ENCODE peak calls at places on chromosomes 6 and 20, in four cellular contexts. G, R, X and N are unnamed samples.

GRCh38 chr6:26089272-26089671 is 2.0 kb downstream of the HFE start:
- DNase-seq in G (no peak), R (no peak), X (no peak), N (no peak)

GRCh38 chr6:90846824-90847223 is 260.0 kb upstream of the MAP3K7 start:
- DNase-seq in G (no peak), R (no peak), X (no peak), N (no peak)

GRCh38 chr6:134795696-134796095 is 154.2 kb downstream of the ALDH8A1 start:
- DNase-seq in G (no peak), R (no peak), X (no peak), N (no peak)

GRCh38 chr6:13550656-13551055 is 23.7 kb upstream of the SIRT5 start:
- DNase-seq in G (no peak), R (no peak), X (no peak), N (no peak)

GRCh38 chr6:37894585-37894984 is 75.1 kb downstream of the ZFAND3 start:
- DNase-seq in G (no peak), R (no peak), X (no peak), N (no peak)

GRCh38 chr20:50712771-50713676 is 18.4 kb upstream of the PARD6B start:
- DNase-seq in G (no peak), R (no peak), X (no peak), N (no peak)

GRCh38 chr20:11502668-11503067 is 415.0 kb upstream of the BTBD3 start:
- DNase-seq in G (no peak), R (no peak), X (no peak), N (no peak)

GRCh38 chr6:37860226-37860839 is 40.8 kb downstream of the ZFAND3 start:
- DNase-seq in G (no peak), R (peak; percentile 53), X (no peak), N (peak; percentile 31)

GRCh38 chr6:1406306-1407058 is 17.1 kb downstream of the FOXF2 start:
- DNase-seq in G (no peak), R (no peak), X (no peak), N (no peak)

GRCh38 chr6:139124887-139125672 is 9.8 kb upstream of the HECA start:
- DNase-seq in G (peak; percentile 54), R (peak; percentile 61), X (no peak), N (peak; percentile 39)

GRCh38 chr6:24431045-24431451 is 28.3 kb downstream of the MRS2 start:
- DNase-seq in G (no peak), R (peak; percentile 65), X (no peak), N (peak; percentile 66)

GRCh38 chr6:141734441-141734840 is 398.3 kb upstream of the GJE1 start:
- DNase-seq in G (no peak), R (no peak), X (no peak), N (no peak)

GRCh38 chr6:13511913-13512717 is 24.7 kb upstream of the GFOD1 start:
- DNase-seq in G (no peak), R (no peak), X (peak; percentile 44), N (no peak)

GRCh38 chr20:54257090-54257816 is 49.4 kb downstream of the PFDN4 start:
- DNase-seq in G (no peak), R (no peak), X (no peak), N (no peak)

GRCh38 chr20:22684763-22685443 is 100.5 kb upstream of the FOXA2 start:
- DNase-seq in G (no peak), R (no peak), X (no peak), N (no peak)

GRCh38 chr20:36573798-36574277 is 441 bp downstream of the TGIF2 start:
- DNase-seq in G (no peak), R (peak; percentile 48), X (no peak), N (peak; percentile 73)

GRCh38 chr20:50611128-50611810 is 80.1 kb downstream of the RIPOR3 start:
- DNase-seq in G (no peak), R (no peak), X (no peak), N (no peak)

GRCh38 chr6:53827485-53827884 is 32.7 kb downstream of the LRRC1 start:
- DNase-seq in G (no peak), R (no peak), X (no peak), N (no peak)

GRCh38 chr20:25273046-25273445 is 25.2 kb downstream of the PYGB start:
- DNase-seq in G (no peak), R (no peak), X (peak; percentile 37), N (no peak)

GRCh38 chr20:10605547-10606195 is 68.1 kb downstream of the JAG1 start:
- DNase-seq in G (no peak), R (no peak), X (no peak), N (no peak)

GRCh38 chr20:36932476-36933426 is 18.8 kb downstream of the SAMHD1 start:
- DNase-seq in G (no peak), R (peak; percentile 76), X (no peak), N (no peak)

GRCh38 chr20:31542963-31543362 is 28.7 kb downstream of the HM13 start:
- DNase-seq in G (no peak), R (no peak), X (no peak), N (no peak)

GRCh38 chr6:167255918-167256553 is 35.1 kb upstream of the UNC93A start:
- DNase-seq in G (no peak), R (no peak), X (peak; percentile 49), N (no peak)

GRCh38 chr6:109308018-109308492 is 74.2 kb downstream of the CD164 start:
- DNase-seq in G (no peak), R (peak; percentile 31), X (no peak), N (no peak)

GRCh38 chr6:44925100-44925739 is 402.9 kb upstream of the RUNX2 start:
- DNase-seq in G (peak; percentile 13), R (peak; percentile 44), X (no peak), N (peak; percentile 27)

GRCh38 chr6:30810813-30811329 is 66.5 kb upstream of the IER3 start:
- DNase-seq in G (peak; percentile 92), R (no peak), X (no peak), N (no peak)

DNA sequence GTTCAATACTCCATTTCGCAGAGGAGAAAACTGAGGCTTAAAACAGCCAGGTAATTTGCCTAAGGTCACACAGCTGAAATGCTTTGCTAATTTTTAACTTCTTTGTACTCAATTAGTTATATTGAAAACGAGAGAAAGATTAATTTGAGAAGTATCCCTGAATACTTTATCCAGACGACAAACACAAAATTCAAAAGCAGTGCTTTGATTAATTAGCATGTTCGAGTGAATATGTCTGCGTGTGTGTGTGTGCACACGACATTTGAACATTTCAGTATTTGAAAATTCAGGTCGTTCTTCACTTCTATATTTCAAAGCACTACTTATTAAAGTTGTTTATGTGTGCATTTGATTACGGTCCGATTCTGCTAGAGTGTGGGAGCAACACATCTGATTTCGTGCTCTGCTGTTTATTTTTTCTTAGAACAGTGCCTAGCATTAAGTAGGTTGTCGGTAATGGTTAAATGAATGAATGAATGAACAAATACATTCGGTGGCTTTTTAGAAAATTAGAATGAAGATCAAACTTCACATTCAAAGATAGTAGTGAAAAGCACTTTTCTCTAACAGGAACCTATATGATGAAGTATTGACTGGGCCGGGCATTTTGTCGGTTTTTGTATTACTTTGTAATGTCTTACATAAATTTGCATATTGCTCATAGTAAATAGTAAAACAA is 36.9 kb upstream of the SYNCRIP start:
- DNase-seq in G (no peak), R (no peak), X (no peak), N (no peak)
- TF ChIP-seq MAX in G (no peak), R (no peak), X (no peak), N (no peak)

GRCh38 chr6:169101036-169101805 is 152.4 kb downstream of the THBS2 start:
- DNase-seq in G (no peak), R (no peak), X (no peak), N (no peak)
- TF ChIP-seq TCF12 in G (no peak), R (no peak), X (no peak), N (peak; percentile 9)

GRCh38 chr20:62305149-62305764 is 2.5 kb downstream of the ADRM1 start:
- DNase-seq in G (no peak), R (peak; percentile 61), X (no peak), N (no peak)
- TF ChIP-seq MAX in G (no peak), R (peak; percentile 93), X (no peak), N (no peak)

GRCh38 chr6:169782966-169783760 is 31.7 kb downstream of the ERMARD start:
- DNase-seq in G (no peak), R (no peak), X (peak; percentile 33), N (no peak)

GRCh38 chr6:169783971-169784930 is 32.8 kb downstream of the ERMARD start:
- DNase-seq in G (no peak), R (no peak), X (peak; percentile 32), N (no peak)

GRCh38 chr6:169786349-169786748 is 34.9 kb downstream of the ERMARD start:
- DNase-seq in G (no peak), R (no peak), X (peak; percentile 38), N (no peak)

GRCh38 chr6:169785566-169785965 is 34.1 kb downstream of the ERMARD start:
- DNase-seq in G (no peak), R (no peak), X (no peak), N (no peak)

GRCh38 chr6:169784941-169785340 is 33.5 kb downstream of the ERMARD start:
- DNase-seq in G (no peak), R (no peak), X (peak; percentile 13), N (no peak)
- TF ChIP-seq TCF12 in G (no peak), R (no peak), X (no peak), N (no peak)

GRCh38 chr20:13342469-13343242 is 121.6 kb downstream of the ISM1 start:
- DNase-seq in G (no peak), R (no peak), X (no peak), N (no peak)
- TF ChIP-seq MAX in G (no peak), R (no peak), X (no peak), N (no peak)

DNA sequence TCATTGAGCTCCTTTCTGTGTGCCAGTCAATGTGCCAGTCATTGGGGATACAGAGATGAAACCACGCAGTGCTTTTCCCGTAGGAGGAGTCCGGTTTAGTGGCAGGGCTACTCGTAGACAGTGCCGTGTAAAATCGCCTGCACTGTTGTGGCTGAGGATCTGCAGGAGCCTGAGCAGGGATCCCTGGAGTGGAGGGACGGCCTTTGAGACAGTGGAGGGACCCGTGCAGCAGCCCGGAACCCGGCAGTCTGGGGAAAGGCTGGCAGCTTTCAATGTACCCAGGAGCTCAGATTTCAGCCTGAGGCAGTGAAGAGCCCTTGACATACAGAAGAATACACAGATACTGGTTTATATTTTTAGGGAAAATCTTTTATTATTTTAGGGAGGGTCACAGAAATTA is 203.3 kb downstream of the ARID1B start:
- DNase-seq in G (no peak), R (no peak), X (no peak), N (peak; percentile 49)
- TF ChIP-seq TCF12 in G (no peak), R (no peak), X (no peak), N (no peak)

GRCh38 chr6:29527126-29527525 is 32.4 kb downstream of the UBD start:
- DNase-seq in G (no peak), R (no peak), X (no peak), N (no peak)
- TF ChIP-seq MAX in G (no peak), R (no peak), X (no peak), N (no peak)